ENCODE peak calls at places on chromosomes 16 and 17, in four cellular contexts. One of them, this sample, is unnamed.
A peak's percentile ranks its signal among the peaks of the same experiment; 100 is the strongest.

GRCh38 chr16:1920727-1921155 is 2.5 kb upstream of the HS3ST6 start:
- DNase-seq in mesendoderm: peak; percentile 67
- DNase-seq in H1: no peak
- DNase-seq in trophoblast cell: peak; percentile 82
- DNase-seq in this sample: peak; percentile 88

GRCh38 chr16:84502581-84502980 is 1.9 kb downstream of the MEAK7 start:
- DNase-seq in mesendoderm: no peak
- DNase-seq in H1: no peak
- DNase-seq in trophoblast cell: no peak
- DNase-seq in this sample: no peak

GRCh38 chr17:76485569-76485968 is 15.7 kb downstream of the RHBDF2 start:
- DNase-seq in mesendoderm: no peak
- DNase-seq in H1: no peak
- DNase-seq in trophoblast cell: no peak
- DNase-seq in this sample: no peak

GRCh38 chr16:58462089-58462488 is 37.9 kb upstream of the NDRG4 start:
- DNase-seq in mesendoderm: no peak
- DNase-seq in H1: no peak
- DNase-seq in trophoblast cell: no peak
- DNase-seq in this sample: no peak

GRCh38 chr16:79463839-79464238 is 136.7 kb downstream of the MAF start:
- DNase-seq in mesendoderm: no peak
- DNase-seq in H1: no peak
- DNase-seq in trophoblast cell: no peak
- DNase-seq in this sample: no peak

GRCh38 chr17:74089869-74090464 is 113.5 kb upstream of the RPL38 start:
- DNase-seq in mesendoderm: peak; percentile 94
- DNase-seq in H1: peak; percentile 61
- DNase-seq in trophoblast cell: peak; percentile 16
- DNase-seq in this sample: peak; percentile 95

GRCh38 chr16:84462296-84463210 is 41.9 kb downstream of the MEAK7 start:
- DNase-seq in mesendoderm: no peak
- DNase-seq in H1: no peak
- DNase-seq in trophoblast cell: no peak
- DNase-seq in this sample: peak; percentile 23

GRCh38 chr16:88347656-88348376 is 34.9 kb upstream of the ZNF469 start:
- DNase-seq in mesendoderm: no peak
- DNase-seq in H1: no peak
- DNase-seq in trophoblast cell: no peak
- DNase-seq in this sample: no peak

GRCh38 chr16:66342294-66342900 is 24.1 kb upstream of the CDH5 start:
- DNase-seq in mesendoderm: peak; percentile 64
- DNase-seq in H1: peak; percentile 39
- DNase-seq in trophoblast cell: peak; percentile 41
- DNase-seq in this sample: peak; percentile 66

GRCh38 chr17:77579717-77580116 is 378.8 kb upstream of the TNRC6C start:
- DNase-seq in mesendoderm: no peak
- DNase-seq in H1: no peak
- DNase-seq in trophoblast cell: peak; percentile 33
- DNase-seq in this sample: no peak

GRCh38 chr16:4612977-4613635 is 1.6 kb downstream of the UBALD1 start:
- DNase-seq in mesendoderm: peak; percentile 45
- DNase-seq in H1: no peak
- DNase-seq in trophoblast cell: peak; percentile 97
- DNase-seq in this sample: peak; percentile 46

GRCh38 chr16:68401871-68402747 is 46.2 kb downstream of the SMPD3 start:
- DNase-seq in mesendoderm: no peak
- DNase-seq in H1: no peak
- DNase-seq in trophoblast cell: peak; percentile 92
- DNase-seq in this sample: no peak

GRCh38 chr17:61862975-61863800 is at the start of gene BRIP1:
- DNase-seq in mesendoderm: peak; percentile 99
- DNase-seq in H1: peak; percentile 87
- DNase-seq in trophoblast cell: peak; percentile 94
- DNase-seq in this sample: peak; percentile 99

GRCh38 chr16:12296991-12297390 is 320.5 kb downstream of the SNX29 start:
- DNase-seq in mesendoderm: no peak
- DNase-seq in H1: no peak
- DNase-seq in trophoblast cell: no peak
- DNase-seq in this sample: no peak

GRCh38 chr17:78223765-78224164 is 7.7 kb upstream of the TMEM235 start:
- DNase-seq in mesendoderm: no peak
- DNase-seq in H1: no peak
- DNase-seq in trophoblast cell: no peak
- DNase-seq in this sample: no peak

GRCh38 chr17:46898364-46898763 is 24.6 kb upstream of the GOSR2 start:
- DNase-seq in mesendoderm: no peak
- DNase-seq in H1: no peak
- DNase-seq in trophoblast cell: no peak
- DNase-seq in this sample: no peak

GRCh38 chr16:2968368-2968737 is 795 bp upstream of the PAQR4 start:
- DNase-seq in mesendoderm: no peak
- DNase-seq in H1: no peak
- DNase-seq in trophoblast cell: no peak
- DNase-seq in this sample: no peak

GRCh38 chr17:29469251-29469650 is 79.1 kb downstream of the TAOK1 start:
- DNase-seq in mesendoderm: no peak
- DNase-seq in H1: no peak
- DNase-seq in trophoblast cell: peak; percentile 87
- DNase-seq in this sample: no peak

GRCh38 chr16:711548-712320 is 3.2 kb upstream of the METRN start:
- DNase-seq in mesendoderm: peak; percentile 75
- DNase-seq in H1: no peak
- DNase-seq in trophoblast cell: peak; percentile 81
- DNase-seq in this sample: peak; percentile 85

GRCh38 chr17:33142703-33143299 is 150.3 kb downstream of the ASIC2 start:
- DNase-seq in mesendoderm: peak; percentile 58
- DNase-seq in H1: no peak
- DNase-seq in trophoblast cell: peak; percentile 64
- DNase-seq in this sample: peak; percentile 62

GRCh38 chr17:40825596-40825995 is 3.2 kb upstream of the KRT10 start:
- DNase-seq in mesendoderm: no peak
- DNase-seq in H1: no peak
- DNase-seq in trophoblast cell: no peak
- DNase-seq in this sample: no peak

GRCh38 chr16:68993885-68994284 is 111.6 kb upstream of the HAS3 start:
- DNase-seq in mesendoderm: no peak
- DNase-seq in H1: no peak
- DNase-seq in trophoblast cell: no peak
- DNase-seq in this sample: no peak

GRCh38 chr17:63645775-63646491 is 23.7 kb downstream of the MAP3K3 start:
- DNase-seq in mesendoderm: peak; percentile 42
- DNase-seq in H1: no peak
- DNase-seq in trophoblast cell: peak; percentile 52
- DNase-seq in this sample: no peak

GRCh38 chr17:65809366-65809765 is 247.9 kb upstream of the AXIN2 start:
- DNase-seq in mesendoderm: no peak
- DNase-seq in H1: no peak
- DNase-seq in trophoblast cell: no peak
- DNase-seq in this sample: no peak

GRCh38 chr17:31060814-31061550 is 33.8 kb upstream of the NF1 start:
- DNase-seq in mesendoderm: no peak
- DNase-seq in H1: no peak
- DNase-seq in trophoblast cell: no peak
- DNase-seq in this sample: no peak

GRCh38 chr17:44110823-44111633 is 12.4 kb downstream of the HDAC5 start:
- DNase-seq in mesendoderm: peak; percentile 94
- DNase-seq in H1: peak; percentile 69
- DNase-seq in trophoblast cell: peak; percentile 87
- DNase-seq in this sample: peak; percentile 96

GRCh38 chr17:13477180-13477611 is 124.5 kb downstream of the HS3ST3A1 start:
- DNase-seq in mesendoderm: peak; percentile 79
- DNase-seq in H1: no peak
- DNase-seq in trophoblast cell: no peak
- DNase-seq in this sample: no peak

GRCh38 chr16:35651841-35652240 is 2192.4 kb downstream of the TP53TG3F start:
- DNase-seq in mesendoderm: no peak
- DNase-seq in H1: no peak
- DNase-seq in trophoblast cell: no peak
- DNase-seq in this sample: no peak

DNA sequence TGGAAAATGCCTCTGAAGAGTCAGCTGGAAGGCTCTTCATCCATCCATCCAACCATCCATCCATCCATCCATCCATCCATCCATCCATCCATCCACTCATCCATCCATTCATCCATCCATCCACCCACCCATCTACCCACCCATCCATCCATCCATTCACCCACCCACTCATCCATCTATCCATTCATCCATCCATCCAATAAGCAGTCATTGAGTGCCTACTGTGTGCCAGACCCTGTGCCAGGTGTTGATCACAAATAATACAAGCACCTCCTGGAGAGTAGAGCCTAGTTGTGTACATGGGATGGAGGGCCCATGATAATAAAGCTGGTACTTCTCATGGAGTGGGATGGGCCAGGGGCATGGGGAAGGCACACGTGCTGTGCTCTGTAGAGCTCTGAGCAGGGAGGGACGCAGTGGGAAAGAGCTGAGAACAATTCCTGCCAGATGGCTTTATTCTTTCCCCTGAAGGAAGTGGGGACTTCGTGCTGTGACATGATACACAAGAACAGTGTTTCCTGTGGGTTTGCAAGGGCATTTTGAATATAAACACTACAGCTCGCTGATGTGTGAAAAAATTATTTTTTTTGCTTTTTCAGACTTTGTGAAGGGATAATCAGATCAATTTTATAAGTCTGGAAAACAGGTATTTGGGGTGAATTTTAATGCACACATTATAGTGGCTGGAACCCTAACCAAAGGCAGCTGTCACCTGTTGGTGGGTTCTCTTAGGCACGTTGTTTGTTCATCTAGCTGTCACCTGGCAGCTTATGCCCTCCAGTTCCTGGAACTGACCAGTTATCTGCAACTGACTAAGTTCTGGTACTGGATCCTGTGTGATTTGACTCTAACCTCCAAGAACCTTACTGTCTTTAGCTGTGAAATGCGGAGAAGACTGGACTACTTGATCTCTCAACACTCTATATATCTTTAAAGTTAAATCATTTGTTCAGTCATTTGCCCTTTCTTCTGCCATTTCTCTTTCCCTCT is 61.3 kb downstream of the PRKCB start:
- DNase-seq in mesendoderm: no peak
- DNase-seq in H1: no peak
- DNase-seq in trophoblast cell: no peak
- DNase-seq in this sample: no peak
- H3K79me2 ChIP-seq in mesendoderm: no peaks in the 10 kb centered on the region
- H3K79me2 ChIP-seq in H1: no peaks in the 10 kb centered on the region
- H3K79me2 ChIP-seq in trophoblast cell: no peaks in the 10 kb centered on the region
- H3K79me2 ChIP-seq in this sample: no peaks in the 10 kb centered on the region

DNA sequence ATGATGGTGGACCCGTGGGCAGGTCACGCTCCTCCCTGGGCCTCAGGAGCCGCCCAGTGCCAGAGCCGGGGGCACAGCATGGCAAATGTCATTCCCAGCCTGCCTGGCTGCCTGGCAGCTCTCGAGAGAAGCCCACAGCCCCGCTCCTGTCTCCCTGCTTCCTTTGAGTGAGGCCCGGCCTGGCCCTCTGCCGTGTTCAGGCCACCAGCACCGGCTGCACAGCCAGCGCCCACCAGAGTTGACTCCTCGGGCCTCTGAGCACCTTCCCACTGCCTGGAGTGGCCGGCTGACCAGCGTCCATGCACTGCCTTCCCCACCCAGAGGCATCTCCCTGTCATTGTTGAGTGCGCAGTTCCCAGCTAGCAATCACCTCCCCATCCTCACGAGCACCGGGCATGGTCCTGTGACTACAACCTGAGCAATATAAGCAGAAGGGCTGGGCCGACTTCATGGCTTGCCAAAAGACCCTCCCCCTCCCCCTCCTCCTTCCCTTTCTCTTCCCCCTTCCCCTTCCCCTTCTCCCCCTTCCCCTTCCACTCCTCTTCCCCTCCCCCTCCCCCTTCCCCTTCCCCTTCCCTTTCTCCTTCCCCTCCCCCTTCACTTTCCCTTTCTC is 11.9 kb upstream of the SLC38A10 start:
- DNase-seq in mesendoderm: no peak
- DNase-seq in H1: no peak
- DNase-seq in trophoblast cell: no peak
- DNase-seq in this sample: no peak
- H3K18ac ChIP-seq in mesendoderm: no peak overlapping the region
- H3K18ac ChIP-seq in H1: peak overlapping the region; percentile 32
- H3K18ac ChIP-seq in trophoblast cell: no peak overlapping the region
- H3K18ac ChIP-seq in this sample: no peak overlapping the region

GRCh38 chr17:18857864-18858566 is at the start of gene PRPSAP2:
- DNase-seq in mesendoderm: peak; percentile 95
- DNase-seq in H1: peak; percentile 73
- DNase-seq in trophoblast cell: peak; percentile 96
- DNase-seq in this sample: peak; percentile 99
- H4K8ac ChIP-seq in mesendoderm: peak within 1 kb of the TSS; percentile 88
- H4K8ac ChIP-seq in H1: peak within 1 kb of the TSS; percentile 45
- H4K8ac ChIP-seq in trophoblast cell: peak within 1 kb of the TSS; percentile 84
- H4K8ac ChIP-seq in this sample: no peak within 1 kb of the TSS

GRCh38 chr16:81480856-81481821 is 36.5 kb downstream of the CMIP start:
- DNase-seq in mesendoderm: no peak
- DNase-seq in H1: no peak
- DNase-seq in trophoblast cell: peak; percentile 44
- DNase-seq in this sample: no peak

GRCh38 chr16:81483970-81484595 is 39.5 kb downstream of the CMIP start:
- DNase-seq in mesendoderm: no peak
- DNase-seq in H1: no peak
- DNase-seq in trophoblast cell: peak; percentile 82
- DNase-seq in this sample: no peak

GRCh38 chr16:81485225-81485624 is 40.6 kb downstream of the CMIP start:
- DNase-seq in mesendoderm: no peak
- DNase-seq in H1: no peak
- DNase-seq in trophoblast cell: no peak
- DNase-seq in this sample: no peak

GRCh38 chr16:81482329-81483063 is 37.9 kb downstream of the CMIP start:
- DNase-seq in mesendoderm: peak; percentile 61
- DNase-seq in H1: no peak
- DNase-seq in trophoblast cell: no peak
- DNase-seq in this sample: no peak

DNA sequence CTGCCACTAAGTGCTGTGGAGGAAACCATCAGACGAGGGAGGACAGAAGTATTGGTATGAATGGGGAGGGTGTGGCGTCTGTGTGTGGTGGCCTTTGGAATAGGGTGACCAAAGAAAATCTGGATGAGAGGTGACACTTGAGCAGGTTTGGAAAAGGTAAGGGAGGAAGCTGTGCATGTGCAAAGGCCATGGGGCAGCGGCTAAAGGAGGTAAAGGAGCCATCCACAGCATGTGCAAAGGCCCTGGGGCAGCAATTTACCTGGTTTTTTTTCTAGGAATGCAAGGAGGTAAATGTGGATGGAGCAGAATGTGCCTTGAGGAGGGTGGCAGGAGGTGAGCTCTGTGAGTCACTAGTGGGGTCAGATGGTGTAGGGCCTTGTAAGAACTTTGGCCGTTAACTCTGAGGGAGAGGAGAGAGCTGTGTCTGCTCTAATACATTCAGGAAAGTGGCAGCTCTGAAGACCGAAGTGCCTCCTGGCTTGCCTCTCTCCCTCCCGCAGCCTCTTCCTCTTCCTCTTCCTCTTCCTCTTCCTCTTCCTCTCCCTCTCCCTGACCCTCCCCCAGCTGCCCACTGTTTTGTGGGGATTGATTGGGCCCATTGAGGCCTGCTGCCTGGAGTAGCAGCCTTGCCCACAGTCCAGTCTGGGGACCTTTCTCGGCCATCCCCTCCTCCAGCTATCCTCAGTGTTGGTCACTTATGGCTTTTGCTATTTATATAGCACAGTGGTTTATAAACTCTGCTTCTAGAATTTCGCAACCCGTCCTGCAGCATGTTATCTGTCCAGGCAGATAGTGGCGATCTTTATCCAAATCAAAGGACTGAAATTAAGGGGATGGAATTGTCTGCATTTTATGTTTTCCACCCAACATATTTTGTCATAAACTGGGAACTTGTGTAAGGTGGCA is 38.7 kb downstream of the CMIP start:
- DNase-seq in mesendoderm: no peak
- DNase-seq in H1: no peak
- DNase-seq in trophoblast cell: peak; percentile 97
- DNase-seq in this sample: no peak
- H3K79me2 ChIP-seq in mesendoderm: peaks cover 60% of the 10 kb centered on the region
- H3K79me2 ChIP-seq in H1: peaks cover 96% of the 10 kb centered on the region
- H3K79me2 ChIP-seq in trophoblast cell: peaks cover 16% of the 10 kb centered on the region
- H3K79me2 ChIP-seq in this sample: peaks cover 17% of the 10 kb centered on the region

This sample was measured in H9.